ENCODE peak calls at places on chromosome 17, in five cellular contexts. One of them, this sample, is unnamed. For H3K4me1, the result is how much of the 10 kb centered on the place peaks cover.

GRCh38 chr17:30450125-30451027 is 26.8 kb upstream of the GOSR1 start:
- DNase-seq in K562: no peak
- DNase-seq in uterus: no peak
- DNase-seq in stomach: no peak
- DNase-seq in adrenal gland: no peak
- DNase-seq in this sample: no peak

GRCh38 chr17:57523926-57524634 is 221.0 kb downstream of the CCDC182 start:
- DNase-seq in K562: no peak
- DNase-seq in uterus: no peak
- DNase-seq in stomach: peak
- DNase-seq in adrenal gland: peak
- DNase-seq in this sample: no peak

GRCh38 chr17:80265205-80266068 is 4.8 kb downstream of the RNF213 start:
- DNase-seq in K562: no peak
- DNase-seq in uterus: no peak
- DNase-seq in stomach: no peak
- DNase-seq in adrenal gland: no peak
- DNase-seq in this sample: no peak

GRCh38 chr17:28916302-28916934 is 13.5 kb upstream of the DHRS13 start:
- DNase-seq in K562: peak
- DNase-seq in uterus: peak
- DNase-seq in stomach: peak
- DNase-seq in adrenal gland: peak
- DNase-seq in this sample: no peak

GRCh38 chr17:31558748-31559646 is 167.5 kb downstream of the RAB11FIP4 start:
- DNase-seq in K562: peak
- DNase-seq in uterus: peak
- DNase-seq in stomach: peak
- DNase-seq in adrenal gland: peak
- DNase-seq in this sample: peak

GRCh38 chr17:71681427-71682173 is 439.2 kb upstream of the SOX9 start:
- DNase-seq in K562: no peak
- DNase-seq in uterus: no peak
- DNase-seq in stomach: no peak
- DNase-seq in adrenal gland: no peak
- DNase-seq in this sample: no peak

GRCh38 chr17:42131971-42132370 is 9.4 kb downstream of the HSPB9 start:
- DNase-seq in K562: no peak
- DNase-seq in uterus: no peak
- DNase-seq in stomach: no peak
- DNase-seq in adrenal gland: no peak
- DNase-seq in this sample: no peak

GRCh38 chr17:15334266-15334665 is 7.1 kb downstream of the TEKT3 start:
- DNase-seq in K562: no peak
- DNase-seq in uterus: no peak
- DNase-seq in stomach: no peak
- DNase-seq in adrenal gland: no peak
- DNase-seq in this sample: no peak

GRCh38 chr17:5413682-5414081 is 5.8 kb downstream of the NUP88 start:
- DNase-seq in K562: no peak
- DNase-seq in uterus: no peak
- DNase-seq in stomach: no peak
- DNase-seq in adrenal gland: no peak
- DNase-seq in this sample: no peak

GRCh38 chr17:11853321-11854151 is 143.7 kb downstream of the ZNF18 start:
- DNase-seq in K562: no peak
- DNase-seq in uterus: no peak
- DNase-seq in stomach: no peak
- DNase-seq in adrenal gland: no peak
- DNase-seq in this sample: no peak

GRCh38 chr17:8674344-8675305 is 44.1 kb upstream of the MYH10 start:
- DNase-seq in K562: no peak
- DNase-seq in uterus: peak
- DNase-seq in stomach: no peak
- DNase-seq in adrenal gland: peak
- DNase-seq in this sample: no peak

GRCh38 chr17:50209472-50210248 is 8.2 kb upstream of the COL1A1 start:
- DNase-seq in K562: peak
- DNase-seq in uterus: peak
- DNase-seq in stomach: peak
- DNase-seq in adrenal gland: peak
- DNase-seq in this sample: peak
- H3K4me3 ChIP-seq in K562: no peak
- H3K4me3 ChIP-seq in uterus: no peak
- H3K4me3 ChIP-seq in stomach: no peak
- H3K4me3 ChIP-seq in adrenal gland: no peak
- H3K4me3 ChIP-seq in this sample: peak

DNA sequence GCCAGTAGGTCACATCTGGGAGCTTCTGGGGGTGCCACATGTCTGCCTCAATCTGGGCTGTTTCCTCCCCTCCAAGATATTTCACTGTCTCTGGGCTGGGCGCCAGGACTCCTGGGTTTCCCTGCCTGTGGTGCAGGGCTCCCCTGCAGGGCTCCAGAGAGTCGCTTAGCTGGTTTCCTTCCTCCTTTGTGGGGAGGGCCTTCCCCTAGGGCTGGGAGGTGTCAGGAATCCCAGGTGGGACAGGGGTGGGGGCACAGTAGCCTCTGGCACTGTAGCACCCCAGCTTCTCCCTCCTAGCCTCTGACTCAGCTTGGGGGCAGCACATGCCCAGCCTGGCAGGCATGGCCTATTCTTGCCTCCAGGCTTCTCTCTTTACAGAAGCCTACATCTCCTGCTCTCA is 2.6 kb downstream of the RARA start:
- DNase-seq in K562: no peak
- DNase-seq in uterus: peak
- DNase-seq in stomach: peak
- DNase-seq in adrenal gland: peak
- DNase-seq in this sample: peak
- H3K4me1 ChIP-seq in K562: under half
- H3K4me1 ChIP-seq in uterus: under half
- H3K4me1 ChIP-seq in stomach: half or more
- H3K4me1 ChIP-seq in adrenal gland: under half
- H3K4me1 ChIP-seq in this sample: half or more

DNA sequence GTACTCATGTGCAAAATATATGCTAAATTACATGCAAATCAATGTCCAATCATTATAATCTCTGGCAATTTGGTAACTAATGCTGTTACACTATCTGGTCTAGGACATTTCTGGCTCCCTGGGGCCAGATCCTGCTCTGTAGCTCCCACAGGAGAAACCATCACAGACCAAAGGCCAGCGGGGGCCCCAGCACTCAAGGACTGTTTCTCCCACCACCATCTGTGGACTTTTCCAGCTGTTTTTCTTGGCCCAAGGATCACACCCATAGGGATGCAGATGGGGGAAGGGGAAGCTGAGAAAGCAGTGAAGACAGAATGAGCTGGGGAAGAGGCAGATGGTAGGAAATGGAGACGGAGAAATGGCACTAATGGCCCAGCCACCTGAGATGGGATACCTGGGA is at the start of gene HIGD1B:
- DNase-seq in K562: no peak
- DNase-seq in uterus: no peak
- DNase-seq in stomach: no peak
- DNase-seq in adrenal gland: no peak
- DNase-seq in this sample: no peak
- H3K4me3 ChIP-seq in K562: no peak
- H3K4me3 ChIP-seq in uterus: no peak
- H3K4me3 ChIP-seq in stomach: no peak
- H3K4me3 ChIP-seq in adrenal gland: no peak
- H3K4me3 ChIP-seq in this sample: no peak

GRCh38 chr17:18851206-18851605 is 6.7 kb upstream of the PRPSAP2 start:
- DNase-seq in K562: no peak
- DNase-seq in uterus: no peak
- DNase-seq in stomach: peak
- DNase-seq in adrenal gland: no peak
- DNase-seq in this sample: no peak

GRCh38 chr17:18854956-18855355 is 3.0 kb upstream of the PRPSAP2 start:
- DNase-seq in K562: no peak
- DNase-seq in uterus: no peak
- DNase-seq in stomach: no peak
- DNase-seq in adrenal gland: no peak
- DNase-seq in this sample: no peak

GRCh38 chr17:18855831-18856624 is 1.9 kb upstream of the PRPSAP2 start:
- DNase-seq in K562: peak
- DNase-seq in uterus: peak
- DNase-seq in stomach: peak
- DNase-seq in adrenal gland: peak
- DNase-seq in this sample: peak

GRCh38 chr17:18850679-18851078 is 7.3 kb upstream of the PRPSAP2 start:
- DNase-seq in K562: no peak
- DNase-seq in uterus: no peak
- DNase-seq in stomach: no peak
- DNase-seq in adrenal gland: no peak
- DNase-seq in this sample: no peak
- H3K4me1 ChIP-seq in K562: under half
- H3K4me1 ChIP-seq in uterus: under half
- H3K4me1 ChIP-seq in stomach: under half
- H3K4me1 ChIP-seq in adrenal gland: under half
- H3K4me1 ChIP-seq in this sample: under half

GRCh38 chr17:76458580-76459490 is 5.9 kb upstream of the UBE2O start:
- DNase-seq in K562: peak
- DNase-seq in uterus: no peak
- DNase-seq in stomach: peak
- DNase-seq in adrenal gland: peak
- DNase-seq in this sample: peak
- H3K4me3 ChIP-seq in K562: no peak
- H3K4me3 ChIP-seq in uterus: no peak
- H3K4me3 ChIP-seq in stomach: no peak
- H3K4me3 ChIP-seq in adrenal gland: no peak
- H3K4me3 ChIP-seq in this sample: no peak

DNA sequence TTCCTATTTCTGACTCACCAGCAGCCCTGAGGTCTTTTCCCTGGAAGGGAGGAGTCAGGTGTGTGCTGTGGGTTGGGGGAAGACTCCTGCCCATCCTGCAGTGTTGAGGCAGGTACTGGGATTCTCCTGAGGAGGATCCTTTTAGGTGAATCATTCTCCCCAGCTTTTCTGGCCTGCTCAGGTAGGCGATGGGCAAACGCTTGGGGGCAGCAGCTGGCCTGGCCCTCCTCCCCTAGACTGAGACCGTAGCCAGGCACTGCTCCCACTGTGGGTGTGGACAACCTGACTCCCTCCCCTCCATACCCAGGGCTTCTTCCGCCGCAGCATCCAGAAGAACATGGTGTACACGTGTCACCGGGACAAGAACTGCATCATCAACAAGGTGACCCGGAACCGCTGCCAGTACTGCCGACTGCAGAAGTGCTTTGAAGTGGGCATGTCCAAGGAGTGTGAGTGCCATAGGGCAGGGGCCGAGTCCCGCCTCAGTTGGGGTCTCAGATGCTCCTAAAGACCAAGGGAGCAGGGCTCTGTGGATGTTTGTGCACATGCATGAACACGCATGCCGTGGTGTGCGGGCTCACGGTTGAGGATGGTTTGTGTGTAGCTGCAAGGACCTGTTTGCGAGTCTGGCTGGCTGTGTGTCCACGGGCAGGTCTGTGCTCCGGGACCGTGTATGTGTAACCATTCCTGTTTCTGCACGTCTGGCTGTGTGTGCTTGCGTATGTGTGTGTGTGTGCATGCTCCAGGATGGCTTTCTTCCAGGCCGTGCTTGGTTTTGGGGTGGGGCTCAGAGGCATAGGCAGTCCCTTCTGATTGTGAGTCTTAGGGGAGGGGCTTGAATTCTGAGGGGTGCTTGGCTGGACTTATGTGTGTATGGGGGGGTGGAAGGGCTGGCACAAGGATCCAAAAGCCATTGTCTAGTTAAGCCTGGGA is 14.8 kb downstream of the GJD3 start:
- DNase-seq in K562: no peak
- DNase-seq in uterus: no peak
- DNase-seq in stomach: peak
- DNase-seq in adrenal gland: no peak
- DNase-seq in this sample: peak
- H3K4me1 ChIP-seq in K562: under half
- H3K4me1 ChIP-seq in uterus: under half
- H3K4me1 ChIP-seq in stomach: half or more
- H3K4me1 ChIP-seq in adrenal gland: half or more
- H3K4me1 ChIP-seq in this sample: half or more